ENCODE peak calls at places on chromosomes 13 and 19, in four cellular contexts. I is CD8-positive, alpha-beta T cell; G is fibroblast of lung; F is WERI-Rb-1. L is an unnamed sample.

GRCh38 chr13:83223546-83223945 is 658.7 kb downstream of the SLITRK1 start:
- DNase-seq in G (no peak), I (no peak), F (no peak), L (peak)

GRCh38 chr13:46146898-46147297 is 35.1 kb downstream of the LCP1 start:
- DNase-seq in I (no peak), G (peak), F (peak), L (peak)

GRCh38 chr13:67493835-67494234 is 263.7 kb upstream of the PCDH9 start:
- DNase-seq in I (no peak), F (no peak), G (no peak), L (peak)

GRCh38 chr19:5193192-5193591 is 147.4 kb downstream of the PTPRS start:
- DNase-seq in F (no peak), G (no peak), I (no peak), L (no peak)

GRCh38 chr19:52542984-52543664 is 15.7 kb downstream of the ZNF808 start:
- DNase-seq in I (peak), F (no peak), G (no peak), L (peak)

GRCh38 chr13:48155850-48156249 is 60.9 kb upstream of the MED4 start:
- DNase-seq in F (no peak), I (no peak), G (peak), L (peak)

GRCh38 chr13:34161829-34162544 is 344.0 kb downstream of the RFC3 start:
- DNase-seq in G (peak), I (no peak), F (peak), L (peak)

GRCh38 chr19:6674868-6675305 is 4.9 kb upstream of the TNFSF14 start:
- DNase-seq in G (peak), I (peak), F (no peak), L (peak)

GRCh38 chr13:75963318-75963717 is 327.2 kb downstream of the LMO7 start:
- DNase-seq in G (peak), I (no peak), F (no peak), L (no peak)

GRCh38 chr19:14954071-14954655 is 12.9 kb downstream of the OR7C2 start:
- DNase-seq in F (no peak), I (no peak), G (no peak), L (no peak)

GRCh38 chr13:113367020-113367560 is 3.2 kb upstream of the GRTP1 start:
- DNase-seq in I (no peak), F (no peak), G (no peak), L (no peak)

GRCh38 chr19:47013041-47013517 is 6.6 kb upstream of the NPAS1 start:
- DNase-seq in F (peak), G (peak), I (peak), L (peak)

GRCh38 chr19:20664917-20665781 is 3.8 kb upstream of the ZNF626 start:
- DNase-seq in G (peak), I (no peak), F (peak), L (peak)

GRCh38 chr19:19447536-19448237 is 42.2 kb downstream of the GATAD2A start:
- DNase-seq in F (no peak), I (peak), G (no peak), L (no peak)

GRCh38 chr19:18848860-18849661 is 17.3 kb downstream of the UPF1 start:
- DNase-seq in I (no peak), F (no peak), G (peak), L (peak)

GRCh38 chr13:53201454-53202225 is 173.0 kb downstream of the OLFM4 start:
- DNase-seq in F (no peak), I (no peak), G (no peak), L (no peak)

GRCh38 chr19:45630463-45630862 is 8.7 kb downstream of the EML2 start:
- DNase-seq in I (no peak), G (peak), F (no peak), L (peak)

GRCh38 chr13:113979791-113980471 is 6.1 kb upstream of the C13orf46 start:
- DNase-seq in I (no peak), G (no peak), F (no peak), L (no peak)

GRCh38 chr13:66210677-66211076 is 1019.5 kb downstream of the PCDH9 start:
- DNase-seq in I (no peak), G (peak), F (no peak), L (peak)

GRCh38 chr13:20738616-20739015 is 35.1 kb downstream of the IL17D start:
- DNase-seq in F (peak), I (no peak), G (no peak), L (no peak)

GRCh38 chr13:76884167-76884566 is 2.0 kb downstream of the KCTD12 start:
- DNase-seq in F (peak), G (peak), I (no peak), L (peak)

GRCh38 chr13:112771139-112771876 is 81.5 kb downstream of the ATP11A start:
- DNase-seq in I (no peak), G (no peak), F (no peak), L (no peak)

GRCh38 chr13:52785721-52786120 is 46.1 kb upstream of the CNMD start:
- DNase-seq in I (no peak), G (no peak), F (no peak), L (no peak)

GRCh38 chr13:95641961-95642621 is 2.4 kb downstream of the DZIP1 start:
- DNase-seq in G (peak), F (no peak), I (no peak), L (peak)

GRCh38 chr13:24709186-24709913 is 29.1 kb downstream of the ATP12A start:
- DNase-seq in I (peak), G (no peak), F (no peak), L (no peak)

GRCh38 chr13:42497798-42498197 is 76.2 kb upstream of the TNFSF11 start:
- DNase-seq in I (no peak), G (peak), F (no peak), L (peak)

GRCh38 chr19:39017646-39018045 is 14.7 kb downstream of the FBXO27 start:
- DNase-seq in I (no peak), G (no peak), F (no peak), L (no peak)

GRCh38 chr13:99610702-99611289 is 109.5 kb downstream of the TM9SF2 start:
- DNase-seq in F (no peak), G (no peak), I (no peak), L (no peak)
- TF ChIP-seq CTCF in F (peak), G (peak), I (no peak), L (peak)

GRCh38 chr19:34189917-34190425 is 17.7 kb downstream of the LSM14A start:
- DNase-seq in G (no peak), I (no peak), F (no peak), L (peak)

GRCh38 chr19:34189199-34189916 is 17.1 kb downstream of the LSM14A start:
- DNase-seq in F (no peak), I (no peak), G (no peak), L (peak)

GRCh38 chr19:34193876-34194275 is 21.6 kb downstream of the LSM14A start:
- DNase-seq in I (no peak), F (no peak), G (no peak), L (no peak)

GRCh38 chr19:34191355-34191962 is 19.2 kb downstream of the LSM14A start:
- DNase-seq in G (no peak), F (no peak), I (no peak), L (no peak)

GRCh38 chr19:34193439-34193838 is 21.1 kb downstream of the LSM14A start:
- DNase-seq in F (no peak), G (no peak), I (no peak), L (no peak)
- H3K4me3 ChIP-seq in F (no peak), G (no peak), I (no peak), L (no peak)

DNA sequence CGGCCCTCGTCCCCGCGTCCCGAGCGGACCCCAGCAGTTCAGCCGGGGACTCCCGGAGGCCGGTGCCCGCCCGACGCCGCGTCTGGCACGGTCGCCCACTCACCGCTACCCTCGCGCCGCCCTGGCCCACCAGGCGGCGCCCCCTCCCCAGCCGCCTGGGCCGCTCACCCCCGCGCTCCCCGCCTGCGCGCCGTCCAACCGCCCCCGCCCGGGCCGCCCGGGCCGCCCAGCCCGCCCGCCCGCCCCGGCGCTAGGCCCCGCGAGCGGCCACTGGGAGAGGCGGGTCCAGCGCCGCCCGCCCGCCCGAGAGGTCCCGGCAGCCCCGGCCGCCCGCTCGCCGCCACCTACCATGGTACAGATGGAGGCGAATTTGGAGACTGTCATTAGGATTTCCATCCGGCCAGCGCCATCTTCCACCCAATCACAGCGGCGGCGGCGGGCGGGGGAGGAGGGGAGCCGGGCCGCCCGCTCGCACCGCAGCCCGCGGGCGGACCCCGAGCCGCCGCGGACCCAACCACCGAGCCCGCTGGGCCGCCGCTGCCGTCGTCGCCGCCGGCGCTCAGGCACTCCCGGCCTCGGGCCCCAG is at the start of gene USP12:
- DNase-seq in G (peak), I (peak), F (peak), L (peak)
- TF ChIP-seq CTCF in G (no peak), I (no peak), F (peak), L (no peak)

DNA sequence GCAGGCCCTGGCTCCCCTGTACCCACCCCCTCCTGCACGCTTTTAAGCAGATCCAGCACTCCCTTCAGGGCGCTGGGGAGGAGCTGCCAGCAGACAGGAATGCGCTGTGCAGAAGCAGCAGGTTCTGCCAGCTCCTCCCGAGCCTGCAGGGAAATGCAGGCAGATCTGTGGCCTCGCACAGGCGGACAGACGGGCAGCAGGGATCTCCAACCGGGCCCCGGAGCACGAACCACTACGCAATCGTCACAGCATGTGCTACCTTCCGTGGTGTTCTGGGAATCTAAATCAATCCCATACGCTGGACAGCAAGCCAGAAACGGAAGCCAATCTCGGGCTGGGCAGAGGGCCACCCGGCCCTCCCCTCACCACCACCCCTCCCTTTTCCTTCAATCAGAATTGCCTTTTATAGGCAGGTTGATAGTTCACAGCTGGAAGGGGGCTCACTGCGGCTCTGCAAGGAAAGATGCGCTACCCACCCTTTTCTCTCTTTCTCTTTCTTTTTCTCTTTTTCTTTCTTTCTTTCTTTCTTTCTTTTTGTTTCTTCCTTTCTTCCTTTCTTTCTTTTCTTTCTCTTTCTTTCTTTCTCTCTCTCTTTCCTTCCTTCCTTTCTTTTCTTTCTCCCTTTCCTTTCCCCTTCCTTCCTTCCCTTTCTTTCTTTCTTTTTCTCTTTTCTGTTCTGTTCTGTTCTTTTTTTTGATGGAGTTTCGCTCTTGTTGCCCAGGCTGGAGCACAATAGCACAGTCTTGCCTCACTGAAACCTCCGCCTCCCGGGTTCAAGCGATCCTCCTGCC is 99.9 kb downstream of the GNG7 start:
- DNase-seq in I (no peak), G (peak), F (no peak), L (peak)
- H3K4me3 ChIP-seq in I (no peak), G (peak), F (no peak), L (no peak)

DNA sequence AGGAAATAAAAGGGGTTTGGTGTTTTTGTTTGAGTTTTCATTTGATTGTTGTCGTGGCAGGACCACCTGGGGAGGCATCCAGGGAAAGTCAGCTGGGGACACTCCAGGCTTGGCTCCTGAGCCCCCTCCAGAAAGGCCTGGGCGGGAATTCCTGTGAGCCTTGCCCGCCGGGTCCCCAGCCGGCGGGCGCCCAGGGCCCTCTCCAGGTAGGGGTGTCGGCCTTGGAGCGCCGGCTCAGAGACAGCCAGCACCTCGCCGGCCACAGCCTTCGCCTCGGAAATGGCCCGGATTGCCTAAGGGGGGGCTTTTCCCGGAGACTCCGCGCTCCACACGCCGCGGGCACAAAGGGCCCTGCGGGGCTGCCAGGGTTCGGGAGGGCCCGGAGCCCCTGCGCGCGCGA is 125.0 kb downstream of the TNFRSF19 start:
- DNase-seq in I (no peak), G (no peak), F (no peak), L (no peak)
- TF ChIP-seq CTCF in I (no peak), G (no peak), F (no peak), L (no peak)

DNA sequence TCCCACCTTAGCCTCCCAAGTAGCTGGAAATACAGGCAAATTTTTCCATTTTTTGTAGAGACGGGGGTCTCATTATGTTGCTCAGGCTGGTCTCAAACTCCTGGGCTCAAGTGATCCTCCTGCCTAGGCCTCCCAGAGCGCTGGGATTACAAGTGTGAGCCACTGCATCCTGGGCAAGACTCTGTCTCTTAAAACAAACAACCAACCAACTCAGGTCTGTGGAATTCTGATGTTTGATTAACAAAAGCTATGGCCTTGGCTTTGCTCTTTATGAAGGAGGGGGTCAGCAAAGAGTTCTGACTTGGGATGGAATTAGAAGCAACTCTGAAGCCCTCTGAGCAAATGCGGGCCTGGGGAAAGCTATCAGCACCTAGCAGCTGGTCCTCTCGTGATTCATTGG is 117.7 kb downstream of the IER2 start:
- DNase-seq in G (no peak), F (no peak), I (no peak), L (no peak)
- H3K4me3 ChIP-seq in G (no peak), F (no peak), I (no peak), L (no peak)

GRCh38 chr13:32259116-32259515 is 56.0 kb downstream of the ZAR1L start:
- DNase-seq in G (no peak), F (no peak), I (no peak), L (no peak)
- TF ChIP-seq CTCF in G (no peak), F (peak), I (no peak), L (peak)

L was measured in cardiac fibroblast.